ENCODE peak calls at places on chromosomes 11 and 22, in five cellular contexts. E, D, W, X and K are unnamed samples.

GRCh38 chr11:130124096-130124495 is 35.5 kb upstream of the ST14 start:
- DNase-seq in X (peak; percentile 30), D (peak; percentile 97), E (peak; percentile 90), W (no peak), K (peak; percentile 45)

GRCh38 chr11:130049260-130049659 is 20.4 kb upstream of the APLP2 start:
- DNase-seq in X (no peak), E (no peak), W (no peak), D (no peak), K (no peak)

GRCh38 chr22:44129614-44129976 is 51.1 kb upstream of the PARVG start:
- DNase-seq in D (no peak), E (no peak), W (no peak), X (no peak), K (no peak)

GRCh38 chr11:1766719-1767398 is 3.1 kb upstream of the CTSD start:
- DNase-seq in W (no peak), E (no peak), X (peak; percentile 9), D (no peak), K (no peak)

GRCh38 chr11:29781268-29781667 is 235.6 kb downstream of the KCNA4 start:
- DNase-seq in D (no peak), X (no peak), E (no peak), W (no peak), K (no peak)

GRCh38 chr11:64767344-64768299 is 7.8 kb upstream of the PYGM start:
- DNase-seq in W (peak; percentile 45), E (no peak), X (peak; percentile 67), D (peak; percentile 67), K (no peak)

GRCh38 chr11:43419460-43419859 is 60.7 kb downstream of the TTC17 start:
- DNase-seq in D (peak; percentile 25), X (peak; percentile 42), W (no peak), E (no peak), K (no peak)

GRCh38 chr22:47032091-47032943 is 269.9 kb downstream of the TBC1D22A start:
- DNase-seq in X (peak; percentile 86), D (no peak), E (no peak), W (no peak), K (no peak)

GRCh38 chr22:46067159-46068111 is 82.9 kb upstream of the PPARA start:
- DNase-seq in D (no peak), E (peak; percentile 22), W (no peak), X (peak; percentile 12), K (no peak)

GRCh38 chr11:114321621-114322257 is 25.5 kb downstream of the NNMT start:
- DNase-seq in X (peak; percentile 31), W (no peak), E (no peak), D (no peak), K (no peak)

GRCh38 chr11:986952-987305 is 49.6 kb downstream of the MUC6 start:
- DNase-seq in X (no peak), W (no peak), D (no peak), E (no peak), K (no peak)

GRCh38 chr11:16572946-16573345 is 165.5 kb upstream of the C11orf58 start:
- DNase-seq in D (peak; percentile 6), X (no peak), W (no peak), E (no peak), K (no peak)

GRCh38 chr11:58592760-58593472 is 14.1 kb downstream of the ZFP91 start:
- DNase-seq in X (peak; percentile 59), W (no peak), D (no peak), E (peak; percentile 66), K (no peak)

GRCh38 chr22:47309476-47309875 is 547.0 kb downstream of the TBC1D22A start:
- DNase-seq in D (no peak), E (no peak), X (no peak), W (no peak), K (no peak)

GRCh38 chr11:12135185-12135584 is 24.8 kb downstream of the MICAL2 start:
- DNase-seq in W (no peak), E (no peak), X (no peak), D (no peak), K (no peak)

GRCh38 chr11:13376838-13377237 is 86.2 kb downstream of the BTBD10 start:
- DNase-seq in E (no peak), W (no peak), D (no peak), X (no peak), K (no peak)

GRCh38 chr11:105699203-105699602 is 89.3 kb downstream of the GRIA4 start:
- DNase-seq in E (no peak), X (no peak), W (no peak), D (no peak), K (no peak)

GRCh38 chr11:79419120-79419519 is 21.7 kb downstream of the TENM4 start:
- DNase-seq in X (no peak), W (no peak), E (no peak), D (peak; percentile 7), K (peak; percentile 85)

GRCh38 chr11:62543680-62544444 is 2.7 kb downstream of the AHNAK start:
- DNase-seq in X (no peak), E (no peak), W (no peak), D (no peak), K (no peak)

GRCh38 chr11:90222459-90223247 is at the start of gene CHORDC1:
- DNase-seq in E (peak; percentile 97), D (peak; percentile 80), X (peak; percentile 95), W (peak; percentile 66), K (peak; percentile 40)

GRCh38 chr11:128727811-128728431 is 34.0 kb downstream of the FLI1 start:
- DNase-seq in W (no peak), E (no peak), X (no peak), D (no peak), K (no peak)

GRCh38 chr11:103338621-103339484 is 229.6 kb downstream of the DYNC2H1 start:
- DNase-seq in D (no peak), W (no peak), E (no peak), X (no peak), K (no peak)

GRCh38 chr11:17076517-17077239 is 789 bp downstream of the RPS13 start:
- DNase-seq in X (no peak), W (no peak), D (no peak), E (no peak), K (no peak)

GRCh38 chr11:49405743-49406142 is 197.3 kb upstream of the FOLH1 start:
- DNase-seq in D (no peak), E (no peak), W (no peak), X (no peak), K (no peak)

GRCh38 chr11:61928606-61929005 is 11.2 kb upstream of the RAB3IL1 start:
- DNase-seq in X (no peak), E (no peak), D (no peak), W (no peak), K (no peak)

GRCh38 chr11:72406536-72407507 is 27.5 kb downstream of the CLPB start:
- DNase-seq in D (peak; percentile 43), X (no peak), W (no peak), E (no peak), K (no peak)

GRCh38 chr11:43269229-43269928 is 42.4 kb upstream of the API5 start:
- DNase-seq in W (no peak), E (no peak), D (no peak), X (no peak), K (no peak)

GRCh38 chr11:67439321-67440228 is 2.1 kb upstream of the PTPRCAP start:
- DNase-seq in X (peak; percentile 49), E (no peak), D (peak; percentile 19), W (no peak), K (peak; percentile 74)

GRCh38 chr22:41725510-41726110 is 26.3 kb downstream of the MEI1 start:
- DNase-seq in W (no peak), D (peak; percentile 20), E (no peak), X (no peak), K (no peak)
- TF ChIP-seq POLR2A in W (no peak), D (no peak), E (no peak), X (no peak), K (no peak)

DNA sequence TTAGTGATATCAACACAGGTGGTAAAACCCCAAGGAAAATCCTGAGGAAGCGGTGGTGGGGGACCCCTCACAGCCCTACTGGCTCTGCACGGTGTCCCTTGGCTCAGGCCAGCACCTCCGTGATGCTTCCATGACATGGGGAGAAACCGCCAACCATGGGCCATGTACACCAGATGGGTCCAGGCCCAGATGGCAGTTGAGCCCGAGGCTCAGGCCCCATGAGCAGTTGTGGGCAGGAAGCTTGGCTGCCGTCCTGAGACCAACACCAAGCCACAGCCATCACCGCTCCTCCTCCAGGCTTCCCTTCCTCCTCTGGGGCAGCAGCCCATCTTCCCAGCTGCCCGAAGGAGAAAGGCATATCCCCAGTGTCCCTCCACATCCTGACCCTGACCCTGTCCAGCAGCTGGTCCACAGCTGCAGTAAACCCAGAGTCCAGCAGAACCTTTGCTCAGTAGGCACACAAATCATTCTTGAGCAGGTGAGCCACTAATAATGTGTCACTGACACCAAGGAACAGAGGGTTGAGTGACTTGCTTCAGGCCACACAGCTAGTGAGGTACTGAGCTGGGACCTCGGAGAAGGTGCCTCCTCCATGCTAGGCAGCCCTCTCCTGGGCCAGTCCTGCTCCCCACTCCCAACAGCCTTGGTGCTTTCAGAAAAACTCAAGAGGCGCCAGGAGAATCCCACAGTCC is 204.9 kb downstream of the CTTN start:
- DNase-seq in X (no peak), D (no peak), W (no peak), E (no peak), K (no peak)
- TF ChIP-seq POLR2A in X (no peak), D (no peak), W (no peak), E (no peak), K (no peak)

GRCh38 chr11:122655527-122656072 is at the start of gene UBASH3B:
- DNase-seq in W (peak; percentile 64), X (peak; percentile 73), D (peak; percentile 47), E (peak; percentile 79), K (peak; percentile 41)
- TF ChIP-seq POLR2A in W (no peak), X (peak; percentile 69), D (peak; percentile 48), E (peak; percentile 77), K (peak; percentile 52)

GRCh38 chr22:38317995-38318715 is 922 bp upstream of the CSNK1E start:
- DNase-seq in E (no peak), D (peak; percentile 77), X (peak; percentile 74), W (no peak), K (peak; percentile 95)
- TF ChIP-seq POLR2A in E (no peak), D (peak; percentile 64), X (peak; percentile 20), W (no peak), K (no peak)

DNA sequence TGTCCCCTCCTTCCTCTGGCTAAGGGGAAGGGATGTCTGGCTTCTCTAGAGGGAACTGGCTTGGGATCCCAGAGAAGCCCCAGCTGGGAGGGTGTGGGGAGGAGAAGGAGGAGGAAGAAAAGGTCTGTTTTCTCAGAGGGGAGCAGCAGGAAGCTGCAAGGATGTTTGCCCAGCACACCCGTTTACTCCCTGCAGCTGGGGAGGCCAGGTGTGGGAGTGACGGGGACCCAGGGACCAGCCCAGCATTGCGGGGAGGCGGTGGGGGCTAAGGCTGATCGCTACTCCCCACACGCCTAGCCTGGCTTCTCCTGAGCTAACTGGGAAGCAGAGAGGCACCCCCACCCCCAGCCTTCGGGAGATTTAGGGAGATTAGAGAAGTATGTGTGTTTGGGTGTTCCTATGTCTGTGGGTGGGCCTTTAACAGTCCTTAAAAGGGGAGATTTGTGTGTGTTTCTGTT is 3.9 kb downstream of the CREB3L1 start:
- DNase-seq in D (no peak), W (no peak), E (no peak), X (no peak), K (no peak)
- TF ChIP-seq POLR2A in D (no peak), W (no peak), E (no peak), X (peak; percentile 3), K (no peak)